ENCODE peak calls at places on chromosomes 7 and 10, in four cellular contexts. W is endothelial cell, O is cardiac muscle cell, S is WTC11. X is an unnamed sample.

GRCh38 chr10:118583611-118584010 is 11.8 kb downstream of the PRLHR start:
- DNase-seq in O (no peak), S (no peak), W (no peak), X (no peak)

GRCh38 chr10:70558871-70559810 is 43.4 kb downstream of the PRF1 start:
- DNase-seq in W (peak; percentile 50), O (peak; percentile 72), S (peak; percentile 73), X (peak; percentile 59)

GRCh38 chr10:101607124-101607523 is 19.0 kb downstream of the DPCD start:
- DNase-seq in W (peak; percentile 60), O (no peak), S (no peak), X (no peak)

GRCh38 chr10:18368681-18369080 is 228.5 kb downstream of the CACNB2 start:
- DNase-seq in W (no peak), S (no peak), O (peak; percentile 24), X (no peak)

GRCh38 chr10:62894156-62894555 is 78.0 kb upstream of the EGR2 start:
- DNase-seq in S (no peak), W (no peak), O (no peak), X (no peak)

GRCh38 chr7:30254248-30254647 is 30.1 kb upstream of the ZNRF2 start:
- DNase-seq in W (no peak), S (no peak), O (no peak), X (no peak)

GRCh38 chr7:14751461-14751860 is 151.1 kb downstream of the DGKB start:
- DNase-seq in O (peak; percentile 78), W (no peak), S (no peak), X (no peak)

GRCh38 chr10:123139521-123140163 is 3.9 kb downstream of the HMX3 start:
- DNase-seq in W (peak; percentile 45), O (peak; percentile 84), S (peak; percentile 73), X (peak; percentile 51)

GRCh38 chr10:50419756-50420155 is 168.4 kb upstream of the ASAH2 start:
- DNase-seq in S (no peak), W (no peak), O (no peak), X (no peak)

GRCh38 chr10:96271017-96271815 is at the start of gene BLNK:
- DNase-seq in W (no peak), O (peak; percentile 13), S (no peak), X (no peak)

GRCh38 chr7:105766421-105767191 is 109.8 kb downstream of the ATXN7L1 start:
- DNase-seq in O (no peak), W (no peak), S (no peak), X (no peak)

GRCh38 chr10:101478956-101479355 is 109.1 kb downstream of the POLL start:
- DNase-seq in S (no peak), O (no peak), W (no peak), X (no peak)

GRCh38 chr10:36573246-36573645 is 552.2 kb upstream of the ANKRD30A start:
- DNase-seq in S (no peak), W (no peak), O (no peak), X (no peak)

GRCh38 chr7:23290993-23291392 is 8.1 kb upstream of the MALSU1 start:
- DNase-seq in W (no peak), O (no peak), S (no peak), X (no peak)

GRCh38 chr7:130084037-130084875 is 13.9 kb downstream of the KLHDC10 start:
- DNase-seq in O (peak; percentile 55), W (no peak), S (no peak), X (no peak)

GRCh38 chr10:44827431-44828006 is 83.6 kb upstream of the TMEM72 start:
- DNase-seq in O (no peak), S (no peak), W (no peak), X (no peak)

GRCh38 chr7:28747854-28748253 is 210.3 kb downstream of the TRIL start:
- DNase-seq in O (no peak), W (no peak), S (no peak), X (no peak)

GRCh38 chr10:46992794-46993552 is 81.7 kb downstream of the PTPN20 start:
- DNase-seq in O (peak; percentile 79), S (no peak), W (no peak), X (no peak)

GRCh38 chr10:26437637-26438461 is at the start of gene APBB1IP:
- DNase-seq in O (peak; percentile 69), S (peak; percentile 24), W (peak; percentile 20), X (peak; percentile 10)

GRCh38 chr7:100208911-100209408 is 10.8 kb upstream of the PVRIG start:
- DNase-seq in S (no peak), W (no peak), O (no peak), X (no peak)

GRCh38 chr10:102718220-102718619 is 3.8 kb downstream of the SFXN2 start:
- DNase-seq in O (peak; percentile 70), S (peak; percentile 27), W (no peak), X (peak; percentile 37)

GRCh38 chr10:91090761-91091529 is 129.5 kb upstream of the PCGF5 start:
- DNase-seq in S (no peak), W (no peak), O (peak; percentile 16), X (no peak)

GRCh38 chr7:139105037-139105382 is 4.5 kb downstream of the ZC3HAV1 start:
- DNase-seq in O (no peak), S (no peak), W (no peak), X (no peak)

GRCh38 chr7:155021699-155022145 is 18.8 kb upstream of the PAXIP1 start:
- DNase-seq in O (no peak), W (no peak), S (no peak), X (no peak)

GRCh38 chr10:74047304-74047703 is 49.4 kb downstream of the VCL start:
- DNase-seq in W (no peak), O (peak; percentile 47), S (no peak), X (no peak)

DNA sequence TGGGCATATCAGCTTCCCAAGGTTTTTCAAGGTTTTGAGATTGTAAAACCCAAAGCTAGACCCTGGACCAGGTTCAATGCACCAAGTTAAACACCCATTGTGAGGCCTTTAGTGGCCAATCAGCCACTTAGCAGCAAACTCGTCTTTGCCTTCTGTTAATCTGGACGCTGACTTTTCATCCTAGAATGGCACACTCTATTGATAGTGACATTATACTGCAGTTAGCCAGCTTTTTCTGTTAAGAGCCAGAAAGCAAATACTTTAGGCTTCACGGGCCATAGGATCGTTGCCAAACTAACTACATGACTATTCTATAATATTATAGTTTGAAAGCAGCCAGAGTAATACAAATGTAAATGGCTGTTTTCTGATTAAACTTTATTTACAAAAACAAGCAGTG is 51.3 kb downstream of the VKORC1L1 start:
- DNase-seq in S (no peak), W (no peak), O (no peak), X (no peak)
- TF ChIP-seq CTCF in S (no peak), W (no peak), O (no peak), X (no peak)

GRCh38 chr7:115851291-115851690 is 179.3 kb downstream of the TFEC start:
- DNase-seq in O (peak; percentile 66), W (no peak), S (no peak), X (no peak)
- TF ChIP-seq CTCF in O (peak; percentile 34), W (peak; percentile 44), S (peak; percentile 23), X (peak; percentile 52)

GRCh38 chr10:17250736-17251135 is 22.7 kb downstream of the VIM start:
- DNase-seq in W (no peak), O (no peak), S (no peak), X (no peak)
- TF ChIP-seq CTCF in W (no peak), O (no peak), S (no peak), X (no peak)

DNA sequence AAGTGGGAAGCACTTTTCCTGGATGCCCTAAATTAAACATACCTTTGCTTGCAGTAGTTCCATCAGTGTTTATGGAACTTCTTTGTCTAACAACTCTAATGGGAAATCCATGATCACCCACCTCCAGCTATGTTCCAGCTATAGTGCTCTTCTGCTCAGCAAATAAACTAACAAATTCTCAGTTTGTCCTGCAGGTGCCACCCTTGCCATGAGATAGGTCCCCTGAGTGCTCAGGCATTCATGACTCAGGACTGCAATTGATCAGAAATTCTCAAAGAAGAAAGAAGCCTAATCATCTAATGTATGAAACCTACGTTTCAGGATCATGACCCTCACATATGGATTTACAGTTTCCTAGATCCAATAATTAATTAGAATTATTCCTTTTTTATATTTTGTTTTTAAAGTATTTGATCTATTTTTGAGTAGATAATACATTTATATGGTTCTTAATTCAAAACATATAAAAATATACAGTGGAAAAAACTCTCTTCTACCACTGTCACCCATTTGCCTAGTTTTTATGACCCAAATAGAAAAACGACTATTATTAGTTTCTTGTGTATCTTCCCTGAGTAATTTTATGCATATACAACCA is 48.7 kb upstream of the DYNC1I1 start:
- DNase-seq in W (peak; percentile 56), S (peak; percentile 60), O (peak; percentile 63), X (peak; percentile 44)
- TF ChIP-seq CTCF in W (peak; percentile 71), S (peak; percentile 54), O (peak; percentile 35), X (peak; percentile 65)

GRCh38 chr10:114694735-114695134 is 36.7 kb upstream of the ABLIM1 start:
- DNase-seq in O (peak; percentile 33), W (peak; percentile 60), S (peak; percentile 71), X (peak; percentile 57)
- TF ChIP-seq CTCF in O (peak; percentile 65), W (peak; percentile 82), S (peak; percentile 64), X (peak; percentile 62)

DNA sequence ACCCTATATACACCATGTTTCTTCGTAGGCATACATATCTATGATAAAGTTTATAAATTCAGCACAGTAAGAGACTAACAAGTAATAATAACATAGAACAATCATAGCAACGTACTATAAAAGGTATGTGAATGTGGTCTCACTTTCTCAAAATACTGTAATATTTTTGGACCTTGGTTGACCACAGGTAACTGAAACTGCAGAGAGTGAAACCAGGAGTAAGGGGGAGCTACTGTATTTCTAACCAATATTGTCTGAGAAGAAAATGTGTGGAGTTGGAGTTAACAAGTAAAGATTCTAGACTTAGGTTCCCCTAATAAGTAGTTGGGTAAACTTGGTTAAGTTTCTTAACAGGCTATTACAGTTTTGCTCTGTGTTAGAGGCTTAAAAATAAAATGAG is 72.1 kb downstream of the GNAI1 start:
- DNase-seq in W (no peak), O (no peak), S (no peak), X (no peak)
- TF ChIP-seq CTCF in W (no peak), O (no peak), S (no peak), X (no peak)

GRCh38 chr7:25215694-25216335 is 12.5 kb downstream of the NPVF start:
- DNase-seq in W (no peak), S (no peak), O (no peak), X (no peak)
- TF ChIP-seq CTCF in W (no peak), S (no peak), O (peak; percentile 7), X (no peak)

GRCh38 chr10:78304091-78305045 is 270.7 kb downstream of the RPS24 start:
- DNase-seq in W (no peak), S (no peak), O (no peak), X (no peak)
- TF ChIP-seq CTCF in W (no peak), S (no peak), O (no peak), X (no peak)

X was measured in nephron progenitor cell.